ENCODE peak calls at places on chromosomes 5 and 9, in five cellular contexts. E is GM23248, R is GM23338, T is hepatocyte, Z is MM.1S. M is an unnamed sample.

GRCh38 chr5:172929371-172929838 is 29.8 kb upstream of the RPL26L1 start:
- DNase-seq in E (peak; percentile 98), R (no peak), T (no peak), Z (no peak), M (no peak)

GRCh38 chr5:172871982-172872381 is 37.9 kb downstream of the ERGIC1 start:
- DNase-seq in E (peak; percentile 72), R (no peak), T (no peak), Z (no peak), M (no peak)

GRCh38 chr5:54769072-54769471 is 216.3 kb downstream of the ESM1 start:
- DNase-seq in E (no peak), R (peak; percentile 45), T (no peak), Z (no peak), M (peak; percentile 12)

GRCh38 chr5:177023247-177023703 is 779 bp downstream of the ZNF346 start:
- DNase-seq in E (peak; percentile 53), R (peak; percentile 43), T (peak; percentile 10), Z (no peak), M (peak; percentile 25)

GRCh38 chr9:85142461-85143401 is 473.2 kb downstream of the NTRK2 start:
- DNase-seq in E (peak; percentile 23), R (peak; percentile 58), T (peak; percentile 26), Z (peak; percentile 55), M (peak; percentile 8)

GRCh38 chr9:69425402-69425801 is 100.4 kb downstream of the ENTREP1 start:
- DNase-seq in E (no peak), R (no peak), T (no peak), Z (no peak), M (peak; percentile 14)

GRCh38 chr9:127644428-127644827 is 32.4 kb downstream of the STXBP1 start:
- DNase-seq in E (no peak), R (no peak), T (no peak), Z (no peak), M (no peak)

GRCh38 chr9:73118898-73119554 is 32.6 kb upstream of the ANXA1 start:
- DNase-seq in E (peak; percentile 87), R (no peak), T (no peak), Z (no peak), M (peak; percentile 59)

GRCh38 chr9:4805519-4805918 is 12.8 kb downstream of the RCL1 start:
- DNase-seq in E (no peak), R (no peak), T (no peak), Z (no peak), M (no peak)

GRCh38 chr9:130332384-130332926 is 66.9 kb downstream of the HMCN2 start:
- DNase-seq in E (no peak), R (no peak), T (no peak), Z (no peak), M (no peak)

GRCh38 chr5:54311178-54311811 is 922 bp upstream of the ARL15 start:
- DNase-seq in E (peak; percentile 52), R (peak; percentile 42), T (no peak), Z (peak; percentile 17), M (no peak)

GRCh38 chr5:40834391-40834848 is 602 bp downstream of the RPL37 start:
- DNase-seq in E (peak; percentile 69), R (no peak), T (peak; percentile 48), Z (peak; percentile 53), M (no peak)

GRCh38 chr5:111950660-111951059 is 193.7 kb upstream of the NREP start:
- DNase-seq in E (peak; percentile 90), R (no peak), T (no peak), Z (no peak), M (peak; percentile 44)

GRCh38 chr5:159099049-159099760 is 511 bp downstream of the EBF1 start:
- DNase-seq in E (peak; percentile 86), R (peak; percentile 61), T (peak; percentile 62), Z (peak; percentile 81), M (peak; percentile 49)

GRCh38 chr5:10572451-10572850 is 8.6 kb downstream of the ANKRD33B start:
- DNase-seq in E (no peak), R (no peak), T (no peak), Z (no peak), M (no peak)

GRCh38 chr9:15104826-15105420 is 194.7 kb upstream of the FREM1 start:
- DNase-seq in E (peak; percentile 52), R (peak; percentile 75), T (peak; percentile 71), Z (no peak), M (peak; percentile 56)

GRCh38 chr9:108621991-108622390 is 233.8 kb downstream of the ACTL7B start:
- DNase-seq in E (no peak), R (no peak), T (no peak), Z (no peak), M (peak; percentile 19)

GRCh38 chr5:14254686-14255085 is 111.5 kb downstream of the TRIO start:
- DNase-seq in E (no peak), R (no peak), T (no peak), Z (no peak), M (no peak)

GRCh38 chr9:95937131-95937530 is 61.6 kb downstream of the ERCC6L2 start:
- DNase-seq in E (no peak), R (no peak), T (no peak), Z (no peak), M (no peak)

GRCh38 chr5:42108468-42108867 is 183.4 kb downstream of the FBXO4 start:
- DNase-seq in E (no peak), R (no peak), T (no peak), Z (no peak), M (peak; percentile 90)

GRCh38 chr9:136644343-136644592 is 18.4 kb upstream of the EGFL7 start:
- DNase-seq in E (peak; percentile 89), R (no peak), T (peak; percentile 89), Z (no peak), M (no peak)

GRCh38 chr5:168432903-168433302 is 53.4 kb upstream of the RARS1 start:
- DNase-seq in E (no peak), R (no peak), T (no peak), Z (no peak), M (no peak)

GRCh38 chr9:91500509-91501011 is 76.9 kb upstream of the NFIL3 start:
- DNase-seq in E (peak; percentile 95), R (no peak), T (peak; percentile 61), Z (no peak), M (peak; percentile 69)
- TF ChIP-seq EZH2phosphoT487 in E (no peak), R (no peak), T (no peak), Z (no peak), M (no peak)

GRCh38 chr5:131389096-131389868 is 125.4 kb downstream of the CDC42SE2 start:
- DNase-seq in E (no peak), R (no peak), T (no peak), Z (no peak), M (no peak)
- H3K9me2 ChIP-seq in E (no peaks in the 10 kb centered on the region), R (no peaks in the 10 kb centered on the region), T (no peaks in the 10 kb centered on the region), Z (no peaks in the 10 kb centered on the region), M (no peaks in the 10 kb centered on the region)

GRCh38 chr9:38424918-38425317 is 664 bp upstream of the IGFBPL1 start:
- DNase-seq in E (no peak), R (no peak), T (no peak), Z (no peak), M (no peak)

GRCh38 chr9:38422555-38423245 is 1.6 kb downstream of the IGFBPL1 start:
- DNase-seq in E (no peak), R (no peak), T (no peak), Z (no peak), M (no peak)

GRCh38 chr9:38423939-38424843 is at the start of gene IGFBPL1:
- DNase-seq in E (peak; percentile 55), R (peak; percentile 70), T (peak; percentile 58), Z (peak; percentile 8), M (no peak)

GRCh38 chr9:38421498-38422211 is 2.6 kb downstream of the IGFBPL1 start:
- DNase-seq in E (no peak), R (peak; percentile 72), T (no peak), Z (no peak), M (no peak)

DNA sequence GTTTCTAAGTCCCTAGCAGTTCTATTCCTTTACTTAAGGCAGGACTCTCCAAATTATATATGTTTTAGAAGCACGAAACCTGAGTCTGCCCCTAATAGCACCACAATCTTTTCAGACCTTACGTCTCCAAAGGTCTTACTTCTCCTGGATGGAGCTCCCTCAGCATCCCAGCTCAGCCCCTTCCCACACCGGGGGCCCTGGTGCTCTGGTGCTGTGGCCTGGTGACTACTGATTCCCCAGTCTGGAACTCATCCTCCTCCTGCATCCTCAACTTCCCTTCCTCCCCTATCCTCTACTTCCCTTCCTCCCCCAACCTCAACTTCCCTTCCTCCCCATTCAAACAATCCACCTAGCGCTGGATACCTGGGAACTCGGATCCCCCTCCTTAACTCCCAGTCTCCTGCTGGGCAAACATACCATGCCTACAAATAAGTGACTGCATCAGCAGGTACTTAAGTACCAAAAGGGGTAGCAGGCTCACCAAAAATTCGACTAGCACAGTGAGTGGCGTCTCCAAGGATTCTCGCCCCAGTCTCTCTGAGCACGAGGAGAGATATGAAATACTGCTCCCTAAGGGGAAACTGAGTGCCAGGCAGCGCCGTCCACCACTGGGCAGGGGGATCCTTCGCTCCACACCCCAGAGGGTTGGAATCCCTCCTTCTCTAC is 848 bp downstream of the IGFBPL1 start:
- DNase-seq in E (no peak), R (peak; percentile 44), T (no peak), Z (no peak), M (no peak)
- TF ChIP-seq EZH2 in E (no peak), R (peak; percentile 53), T (no peak), Z (no peak), M (no peak)

DNA sequence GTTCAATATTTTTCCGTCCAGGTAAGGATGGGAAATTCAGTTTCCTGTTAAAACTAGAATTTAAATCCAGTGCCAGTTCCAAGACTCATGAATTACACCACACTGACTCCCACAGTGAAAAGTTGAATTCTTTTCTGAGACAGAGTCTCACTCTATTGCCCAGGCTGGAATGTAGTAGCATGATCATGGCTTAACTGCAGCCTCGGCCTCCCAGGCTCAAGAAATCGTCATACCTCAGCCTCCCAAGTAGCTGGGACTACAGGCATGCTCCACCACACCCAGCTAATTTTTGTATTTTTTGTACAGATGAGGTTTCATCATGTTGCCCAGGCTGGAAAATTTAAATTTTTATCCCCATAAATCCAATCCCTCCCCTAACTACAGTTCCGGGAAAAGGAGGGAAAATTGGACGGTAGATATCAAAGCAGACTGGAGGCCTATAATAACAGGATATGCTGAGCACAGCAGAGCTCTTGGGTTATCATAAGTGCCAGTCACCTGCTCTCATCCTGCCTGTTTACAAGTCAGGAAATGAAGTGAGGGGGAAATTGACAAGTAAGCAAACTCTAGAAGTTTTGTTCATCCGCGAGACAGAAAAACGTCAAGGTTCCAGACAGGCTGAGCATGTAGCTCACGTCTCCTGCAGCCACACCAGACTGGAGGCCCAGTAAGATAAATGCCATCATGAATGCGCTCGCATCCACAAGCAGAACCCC is 105.7 kb downstream of the UGCG start:
- DNase-seq in E (no peak), R (no peak), T (no peak), Z (peak; percentile 84), M (no peak)
- TF ChIP-seq EZH2phosphoT487 in E (no peak), R (no peak), T (no peak), Z (no peak), M (no peak)

M was measured in PC-3.